ENCODE peak calls at places on chromosomes 12 and 14, in six cellular contexts. C is H1, O is SK-N-SH, F is HepG2, R is K562, N is GM12878. P is an unnamed sample.

GRCh38 chr12:115451785-115452736 is 768.1 kb upstream of the TBX3 start:
- DNase-seq in F (peak; percentile 66), N (no peak), C (peak; percentile 66), R (peak; percentile 27), O (peak; percentile 88), P (no peak)

GRCh38 chr14:83342590-83342989 is 1808.9 kb upstream of the SEL1L start:
- DNase-seq in F (no peak), N (no peak), C (no peak), O (no peak), R (no peak), P (no peak)

GRCh38 chr12:43338848-43339526 is 213.0 kb downstream of the ADAMTS20 start:
- DNase-seq in F (peak; percentile 2), C (no peak), N (peak; percentile 42), O (peak; percentile 31), R (no peak), P (peak; percentile 52)

GRCh38 chr12:130484221-130484620 is 146.5 kb downstream of the PIWIL1 start:
- DNase-seq in F (no peak), R (no peak), O (no peak), N (no peak), C (no peak), P (no peak)

GRCh38 chr12:108271951-108272729 is 67.0 kb downstream of the CMKLR1 start:
- DNase-seq in F (no peak), R (no peak), O (no peak), C (no peak), N (no peak), P (no peak)

GRCh38 chr14:76876076-76876475 is 49.9 kb downstream of the LRRC74A start:
- DNase-seq in O (peak; percentile 86), R (peak; percentile 68), F (peak; percentile 43), N (no peak), C (peak; percentile 76), P (no peak)

GRCh38 chr14:23672200-23672599 is 36.0 kb downstream of the DHRS2 start:
- DNase-seq in R (no peak), O (no peak), F (no peak), N (no peak), C (no peak), P (no peak)

GRCh38 chr14:104143071-104143470 is 4.7 kb downstream of the KIF26A start:
- DNase-seq in F (no peak), R (no peak), N (no peak), O (peak; percentile 14), C (no peak), P (no peak)

GRCh38 chr14:51816031-51816430 is 44.4 kb upstream of the GNG2 start:
- DNase-seq in R (no peak), N (no peak), O (no peak), F (no peak), C (no peak), P (no peak)

GRCh38 chr12:86229772-86230171 is 26.4 kb downstream of the MGAT4C start:
- DNase-seq in F (no peak), C (no peak), O (no peak), R (no peak), N (no peak), P (no peak)

GRCh38 chr14:51431741-51432140 is 191.7 kb downstream of the TMX1 start:
- DNase-seq in C (no peak), R (no peak), N (no peak), F (no peak), O (no peak), P (no peak)

GRCh38 chr12:44647891-44648690 is 228.0 kb downstream of the NELL2 start:
- DNase-seq in N (no peak), C (no peak), O (no peak), R (no peak), F (no peak), P (no peak)

GRCh38 chr12:27709212-27709931 is 1.3 kb upstream of the MRPS35 start:
- DNase-seq in N (no peak), R (no peak), C (no peak), F (no peak), O (no peak), P (no peak)

GRCh38 chr12:27710592-27711311 is at the start of gene MRPS35:
- DNase-seq in F (peak; percentile 72), N (peak; percentile 61), O (peak; percentile 91), C (peak; percentile 93), R (peak; percentile 83), P (peak; percentile 91)

GRCh38 chr12:27711957-27712356 is 1.3 kb downstream of the MRPS35 start:
- DNase-seq in O (no peak), F (no peak), C (no peak), N (no peak), R (no peak), P (peak; percentile 40)

GRCh38 chr12:27711312-27711682 is 665 bp downstream of the MRPS35 start:
- DNase-seq in R (peak; percentile 21), O (no peak), N (no peak), C (no peak), F (no peak), P (peak; percentile 15)

DNA sequence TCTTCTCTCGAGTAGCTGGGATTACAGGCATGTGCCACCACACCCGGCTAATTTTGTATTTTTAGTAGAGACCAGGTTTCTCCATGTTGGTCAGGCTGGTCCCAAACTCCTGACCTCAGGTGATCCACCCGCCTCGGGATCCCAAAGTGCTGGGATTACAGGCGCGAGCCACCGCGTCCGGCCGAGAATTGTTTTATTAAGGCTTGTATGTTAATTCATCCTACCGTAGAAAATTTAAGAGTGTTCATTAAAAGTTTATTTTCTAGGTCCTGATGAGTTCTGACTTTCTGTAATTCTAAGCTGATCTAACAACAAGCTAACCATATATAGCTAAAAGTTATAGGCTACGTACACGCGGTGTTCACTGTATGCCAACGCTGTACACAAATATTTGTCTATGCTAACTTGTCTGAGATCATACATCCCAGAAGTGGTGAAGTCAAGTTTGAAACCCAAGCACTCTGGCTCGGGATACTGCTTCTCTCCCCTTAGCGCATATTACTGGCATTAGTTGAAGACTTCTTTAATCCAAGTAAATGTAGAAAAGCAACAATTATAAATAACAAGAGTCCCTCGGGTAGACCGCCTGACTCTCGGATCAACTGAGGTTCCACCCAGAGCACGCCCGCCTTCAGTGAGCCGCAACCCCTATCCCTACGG is 570 bp upstream of the MRPS35 start:
- DNase-seq in O (no peak), C (peak; percentile 47), F (peak; percentile 66), N (peak; percentile 9), R (peak; percentile 12), P (peak; percentile 26)
- TF ChIP-seq GABPA in O (no peak), C (no peak), F (no peak), N (no peak), R (no peak), P (no peak)

DNA sequence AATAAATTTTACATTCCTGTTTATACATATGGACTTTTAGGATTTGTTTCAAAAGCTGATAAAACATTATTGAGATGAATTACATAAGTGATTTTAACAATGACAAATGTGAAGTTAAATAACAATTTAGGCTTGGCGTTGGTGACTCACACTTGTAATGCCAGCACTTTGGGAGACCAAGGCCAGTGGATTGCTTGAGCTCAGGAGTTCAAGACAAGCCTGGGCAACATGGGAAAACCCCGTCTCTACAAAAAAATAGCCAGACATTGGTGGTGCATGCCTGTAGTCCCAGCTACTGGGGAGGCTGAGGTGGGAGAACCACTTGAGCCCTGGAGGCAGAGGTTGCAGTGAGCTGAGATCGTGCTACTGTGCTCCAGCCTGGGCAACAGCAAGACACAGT is 7.4 kb downstream of the ACOT2 start:
- DNase-seq in R (no peak), C (no peak), F (no peak), O (no peak), N (no peak), P (no peak)
- TF ChIP-seq GABPA in R (no peak), C (no peak), F (no peak), O (no peak), N (no peak), P (no peak)

DNA sequence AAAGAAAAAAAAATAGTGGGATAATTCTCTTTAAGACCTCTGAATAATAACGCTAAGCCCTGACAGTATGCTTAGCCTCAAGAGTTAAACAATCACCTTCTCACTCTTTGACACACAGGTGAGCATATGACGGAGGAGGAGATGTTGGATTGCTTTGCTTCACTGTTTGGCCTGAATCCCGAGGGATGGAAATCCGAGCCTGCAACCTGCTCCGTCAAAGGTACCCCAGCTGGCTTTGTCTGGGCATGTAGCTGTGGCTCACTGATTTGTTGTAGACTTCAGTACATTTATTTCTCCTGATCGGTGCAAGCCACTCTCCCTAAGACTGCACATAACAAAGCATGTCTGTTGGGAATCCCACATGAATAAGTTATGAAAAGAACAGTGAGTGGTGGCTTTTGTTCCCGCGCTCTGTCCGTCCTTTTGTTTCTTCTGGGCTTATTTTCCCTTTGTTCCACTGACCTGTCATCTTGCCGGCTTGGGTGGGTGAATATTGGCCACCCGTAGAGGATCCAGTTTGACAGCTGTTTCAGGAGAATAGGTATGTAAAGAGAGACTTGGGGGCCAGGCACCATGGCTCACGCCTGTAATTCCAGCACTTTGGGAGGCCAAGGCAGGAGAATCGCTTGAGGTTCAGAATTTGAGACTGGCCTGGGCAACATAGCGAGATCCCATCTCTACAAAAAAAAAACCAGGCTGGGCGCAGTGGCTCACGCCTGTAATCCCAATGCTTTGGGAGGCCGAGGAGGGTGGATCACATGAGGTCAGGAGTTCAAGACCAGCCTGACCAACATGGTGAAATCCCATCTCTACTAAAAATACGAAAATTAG is 20.1 kb upstream of the BCL7A start:
- DNase-seq in F (no peak), N (no peak), C (no peak), R (no peak), O (no peak), P (no peak)
- TF ChIP-seq GABPA in F (no peak), N (no peak), C (no peak), R (no peak), O (no peak), P (no peak)

DNA sequence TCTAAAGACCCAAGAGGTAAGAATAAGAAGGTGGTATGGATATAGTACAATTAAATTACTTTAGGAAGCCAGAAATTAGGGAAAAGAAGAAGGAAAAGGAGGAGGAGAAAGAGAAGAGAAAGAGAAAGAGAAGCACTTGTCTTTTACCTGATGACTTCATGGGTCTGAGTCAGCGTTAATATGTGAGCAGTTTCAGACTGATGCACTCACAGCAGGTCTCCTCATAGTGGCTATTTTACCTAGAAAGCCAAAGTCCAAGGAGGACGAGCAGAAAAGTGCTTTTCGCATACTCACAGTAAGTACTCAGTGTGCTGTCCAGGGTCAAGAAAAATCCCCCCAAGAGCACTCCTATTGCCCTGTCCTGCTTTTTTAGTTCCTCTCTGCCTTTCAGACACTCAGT is 222.1 kb downstream of the C12orf42 start:
- DNase-seq in N (no peak), C (no peak), R (no peak), O (no peak), F (no peak), P (no peak)
- TF ChIP-seq GABPA in N (no peak), C (no peak), R (no peak), O (no peak), F (no peak), P (no peak)

P was measured in HL-60.